ENCODE peak calls at places on chromosomes 7 and 10, in nine cellular contexts. P is suprapubic skin, A is HCT116, Q is IMR-90, C is retinal pigment epithelial cell, K is AG04450, G is cardiac fibroblast, Y is kidney epithelial cell, I is dorsolateral prefrontal cortex. X is an unnamed sample.

GRCh38 chr10:24706479-24707118 is 17.1 kb downstream of the ARHGAP21 start:
- DNase-seq in Y (peak; percentile 76), A (no peak), Q (peak; percentile 98), C (peak; percentile 56), I (peak; percentile 72), K (peak; percentile 83), G (peak; percentile 97), P (no peak), X (peak; percentile 99)

GRCh38 chr7:27295236-27295635 is 52.6 kb downstream of the EVX1 start:
- DNase-seq in G (no peak), I (no peak), K (no peak), Y (no peak), Q (no peak), C (no peak), A (no peak), P (no peak), X (no peak)

GRCh38 chr10:80356563-80356999 is at the start of the genes DYDC1 and DYDC2:
- DNase-seq in C (no peak), I (peak; percentile 52), A (no peak), G (no peak), P (peak; percentile 62), Q (no peak), K (no peak), Y (peak; percentile 4), X (no peak)

GRCh38 chr10:26858707-26859034 is 2.1 kb downstream of the ABI1 start:
- DNase-seq in A (no peak), G (peak; percentile 53), C (no peak), Q (no peak), K (no peak), I (no peak), P (no peak), Y (no peak), X (peak; percentile 25)

GRCh38 chr7:134729895-134730294 is 49.5 kb upstream of the CALD1 start:
- DNase-seq in Q (peak; percentile 29), C (no peak), A (no peak), G (no peak), P (no peak), K (no peak), Y (no peak), I (no peak), X (no peak)

GRCh38 chr7:35593896-35594295 is 101.0 kb downstream of the HERPUD2 start:
- DNase-seq in Y (no peak), C (no peak), G (no peak), P (no peak), K (no peak), A (peak; percentile 12), I (no peak), Q (no peak), X (peak; percentile 11)

GRCh38 chr10:103795634-103796265 is 59.6 kb downstream of the SH3PXD2A start:
- DNase-seq in I (no peak), C (no peak), Q (no peak), Y (no peak), P (peak; percentile 40), A (no peak), K (no peak), G (no peak), X (peak; percentile 53)

GRCh38 chr7:94338921-94339371 is 55.7 kb upstream of the COL1A2 start:
- DNase-seq in I (no peak), K (no peak), Y (no peak), C (no peak), Q (peak; percentile 83), G (peak; percentile 67), P (no peak), A (no peak), X (peak; percentile 90)

GRCh38 chr7:84370114-84370513 is 175.5 kb upstream of the SEMA3A start:
- DNase-seq in C (no peak), I (no peak), A (no peak), G (no peak), K (no peak), P (no peak), Y (no peak), Q (peak; percentile 33), X (no peak)

GRCh38 chr10:133312016-133312768 is 3.5 kb downstream of the ZNF511 start:
- DNase-seq in K (no peak), I (no peak), Y (no peak), Q (no peak), A (no peak), C (no peak), P (no peak), G (no peak), X (no peak)

GRCh38 chr7:47483604-47484273 is 98.2 kb downstream of the TNS3 start:
- DNase-seq in G (peak; percentile 34), Q (peak; percentile 38), C (no peak), K (no peak), I (no peak), A (no peak), P (no peak), Y (no peak), X (peak; percentile 49)

GRCh38 chr7:47428052-47428779 is 153.7 kb downstream of the TNS3 start:
- DNase-seq in Q (no peak), P (no peak), I (no peak), A (no peak), G (peak; percentile 47), K (no peak), C (no peak), Y (no peak), X (no peak)

GRCh38 chr10:112327678-112328077 is 44.5 kb downstream of the TECTB start:
- DNase-seq in Y (no peak), C (no peak), Q (no peak), G (no peak), K (no peak), P (no peak), A (no peak), I (no peak), X (no peak)

GRCh38 chr7:101154693-101155102 is 422 bp downstream of the AP1S1 start:
- DNase-seq in C (no peak), G (peak; percentile 16), Y (no peak), K (no peak), P (no peak), Q (no peak), I (no peak), A (no peak), X (no peak)

GRCh38 chr7:42236266-42237161 is 495 bp downstream of the GLI3 start:
- DNase-seq in K (no peak), Q (peak; percentile 72), G (peak; percentile 62), P (peak; percentile 82), Y (no peak), C (no peak), I (no peak), A (no peak), X (peak; percentile 77)
- TF ChIP-seq CTCF in K (no peak), Q (no peak), G (no peak), P (no peak), Y (no peak), C (no peak), I (no peak), A (no peak), X (no peak)

GRCh38 chr7:32301427-32301826 is 188.8 kb downstream of the LSM5 start:
- DNase-seq in Q (no peak), G (no peak), C (no peak), I (no peak), A (no peak), Y (no peak), P (no peak), K (no peak), X (no peak)

GRCh38 chr7:32299133-32299702 is 191.0 kb downstream of the LSM5 start:
- DNase-seq in A (no peak), I (no peak), K (no peak), G (peak; percentile 1), C (no peak), P (no peak), Q (no peak), Y (no peak), X (no peak)

GRCh38 chr7:32293833-32294232 is 196.3 kb downstream of the LSM5 start:
- DNase-seq in A (no peak), K (no peak), Q (no peak), G (no peak), I (no peak), Y (no peak), P (no peak), C (no peak), X (no peak)

DNA sequence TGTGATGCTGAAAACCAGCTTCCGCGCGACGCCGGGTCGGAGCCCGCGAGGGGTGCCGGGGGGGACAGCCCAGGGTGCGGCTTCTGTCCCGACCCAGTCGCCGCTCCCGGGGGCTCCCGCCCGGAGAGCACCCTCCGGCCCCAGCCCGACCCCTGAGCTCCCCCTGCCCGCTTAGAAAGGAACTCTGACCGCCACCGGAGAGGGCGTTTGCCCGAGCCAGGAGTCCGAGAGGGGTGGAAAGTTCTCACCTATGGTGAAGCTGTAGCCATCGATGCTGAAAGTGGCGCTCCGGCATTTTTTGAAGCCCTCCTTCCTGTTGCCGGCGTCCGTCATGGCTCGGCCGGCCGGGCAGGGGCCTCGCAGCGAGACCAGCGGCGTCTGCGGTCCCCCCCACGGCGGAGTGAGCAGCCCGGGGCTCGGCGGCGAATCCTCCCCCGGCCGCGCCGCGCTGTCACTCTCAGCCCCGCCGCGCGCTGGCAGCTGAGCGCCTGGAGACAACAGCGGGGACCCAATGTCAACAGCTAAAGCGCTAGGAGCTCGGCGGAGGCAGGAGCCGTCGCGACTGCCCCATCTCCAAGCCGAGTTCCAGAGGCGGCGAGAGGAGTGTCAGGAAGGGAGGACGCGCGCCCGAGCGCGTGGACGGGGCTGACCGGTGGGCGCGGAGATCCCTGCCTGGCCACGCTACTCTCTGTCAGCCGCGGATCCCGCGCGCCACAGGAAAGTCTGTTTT is 191.6 kb downstream of the LSM5 start:
- DNase-seq in P (no peak), K (no peak), A (no peak), I (peak; percentile 46), G (no peak), Y (no peak), C (no peak), Q (no peak), X (no peak)
- H3K4me3 ChIP-seq in P (peak overlapping the region; percentile 48), K (no peak overlapping the region), A (no peak overlapping the region), I (peak overlapping the region; percentile 54), G (peak overlapping the region; percentile 36), Y (peak overlapping the region; percentile 29), C (peak overlapping the region; percentile 44), Q (peak overlapping the region; percentile 14), X (no peak overlapping the region)

DNA sequence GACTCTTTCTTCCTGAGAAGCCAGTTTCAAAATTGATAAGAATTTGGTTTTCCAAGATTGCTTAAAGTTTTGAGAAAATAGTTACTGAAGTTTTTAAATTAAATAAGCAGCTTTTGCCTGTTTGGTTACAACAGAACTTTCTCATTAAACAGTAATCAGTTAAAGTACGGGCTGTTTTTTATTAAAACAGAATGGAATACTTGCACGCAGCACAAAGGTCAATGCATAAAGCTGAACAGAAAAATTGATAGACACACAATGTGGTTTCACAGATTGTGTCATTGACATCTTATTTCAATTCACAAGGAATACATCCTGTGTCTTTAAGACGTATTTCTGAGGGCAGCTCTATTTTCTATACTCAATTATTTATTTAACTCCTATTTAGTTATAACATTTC is 192.2 kb downstream of the PRKG1 start:
- DNase-seq in C (no peak), K (no peak), Y (no peak), P (no peak), A (no peak), G (no peak), I (no peak), Q (no peak), X (peak; percentile 25)
- TF ChIP-seq CTCF in C (no peak), K (no peak), Y (no peak), P (no peak), A (no peak), G (no peak), I (no peak), Q (no peak), X (no peak)

DNA sequence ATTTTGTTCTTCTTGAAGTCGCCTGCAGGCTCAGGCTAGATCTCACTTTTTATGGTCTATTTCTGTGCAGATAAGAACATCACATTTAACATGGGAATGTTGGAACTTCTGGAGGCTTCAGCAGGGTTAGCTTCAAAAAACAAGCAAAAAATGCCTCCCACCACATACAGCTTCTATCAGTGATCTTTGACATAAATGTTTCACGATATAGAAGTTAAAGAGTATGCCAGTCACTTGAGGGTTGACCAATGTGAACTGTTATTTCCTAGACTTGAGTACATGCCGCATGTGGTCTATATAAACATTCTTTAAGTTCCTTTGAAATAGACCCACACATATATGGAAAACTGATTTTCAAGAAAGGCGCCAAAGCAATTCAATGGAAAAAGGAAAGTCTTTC is 219.2 kb upstream of the KLF14 start:
- DNase-seq in K (no peak), G (no peak), Q (no peak), I (no peak), P (no peak), Y (no peak), A (no peak), C (no peak), X (no peak)
- H3K4me3 ChIP-seq in K (no peak overlapping the region), G (no peak overlapping the region), Q (no peak overlapping the region), I (no peak overlapping the region), P (no peak overlapping the region), Y (no peak overlapping the region), A (no peak overlapping the region), C (no peak overlapping the region), X (no peak overlapping the region)

X was measured in fibroblast of mammary gland.